ENCODE peak calls at places on chromosomes 3 and 15, in seven cellular contexts. N, M, P, Z, B, S and K are unnamed samples.

GRCh38 chr15:50996641-50997040 is 88.2 kb downstream of the AP4E1 start:
- DNase-seq in M (no peak), B (no peak), Z (no peak), S (peak), N (no peak), P (no peak), K (no peak)

GRCh38 chr15:84598250-84598649 is 2.6 kb upstream of the ZSCAN2 start:
- DNase-seq in M (no peak), Z (peak), N (peak), S (peak), P (peak), B (no peak), K (no peak)

GRCh38 chr15:66833372-66833771 is 131.3 kb downstream of the SMAD6 start:
- DNase-seq in M (no peak), S (peak), Z (no peak), B (no peak), N (no peak), P (no peak), K (no peak)

GRCh38 chr15:59685737-59686297 is 3.3 kb downstream of the BNIP2 start:
- DNase-seq in Z (no peak), M (no peak), N (no peak), S (peak), B (no peak), P (no peak), K (no peak)

GRCh38 chr15:91752081-91752810 is 101.3 kb upstream of the SLCO3A1 start:
- DNase-seq in P (no peak), S (no peak), M (no peak), N (no peak), Z (no peak), B (no peak), K (no peak)

GRCh38 chr3:150248116-150248864 is 159.8 kb upstream of the TSC22D2 start:
- DNase-seq in N (peak), P (no peak), M (no peak), Z (no peak), S (peak), B (peak), K (no peak)

GRCh38 chr3:18679226-18679625 is 254.1 kb upstream of the SATB1 start:
- DNase-seq in Z (peak), N (no peak), S (no peak), P (no peak), M (no peak), B (no peak), K (no peak)

GRCh38 chr3:184566441-184567414 is 5.1 kb downstream of the EPHB3 start:
- DNase-seq in Z (no peak), M (no peak), B (no peak), P (no peak), S (no peak), N (no peak), K (no peak)

GRCh38 chr3:122774564-122774963 is 19.1 kb downstream of the HSPBAP1 start:
- DNase-seq in N (no peak), Z (no peak), P (no peak), B (no peak), S (peak), M (no peak), K (no peak)

GRCh38 chr15:72231847-72232461 is 964 bp upstream of the PKM start:
- DNase-seq in B (peak), N (peak), Z (peak), S (peak), M (no peak), P (peak), K (peak)

GRCh38 chr3:183178833-183179549 is 16.5 kb upstream of the LAMP3 start:
- DNase-seq in P (peak), M (peak), S (no peak), B (no peak), N (no peak), Z (peak), K (peak)

GRCh38 chr15:35741881-35742280 is 195.9 kb upstream of the DPH6 start:
- DNase-seq in P (no peak), S (no peak), Z (no peak), B (no peak), M (no peak), N (no peak), K (no peak)

GRCh38 chr3:136733317-136733833 is 18.8 kb downstream of the STAG1 start:
- DNase-seq in M (no peak), N (no peak), Z (no peak), S (peak), B (no peak), P (no peak), K (no peak)

GRCh38 chr3:71955549-71956373 is 170.8 kb upstream of the PROK2 start:
- DNase-seq in M (peak), B (peak), N (peak), P (peak), Z (no peak), S (peak), K (peak)

GRCh38 chr15:59657635-59658125 is 365 bp upstream of the GTF2A2 start:
- DNase-seq in M (no peak), S (no peak), P (no peak), B (no peak), N (no peak), Z (no peak), K (peak)

GRCh38 chr3:100963041-100963440 is 30.2 kb downstream of the ABI3BP start:
- DNase-seq in Z (no peak), P (no peak), N (no peak), S (no peak), B (no peak), M (no peak), K (no peak)

GRCh38 chr3:195085356-195086130 is 185.4 kb downstream of the XXYLT1 start:
- DNase-seq in Z (no peak), M (no peak), S (no peak), B (no peak), N (no peak), P (no peak), K (peak)

GRCh38 chr3:54900954-54901591 is 26.8 kb downstream of the LRTM1 start:
- DNase-seq in P (no peak), N (no peak), Z (no peak), M (no peak), S (no peak), B (no peak), K (peak)

GRCh38 chr3:39808467-39809180 is 785 bp upstream of the MYRIP start:
- DNase-seq in B (no peak), P (peak), Z (no peak), N (no peak), S (peak), M (peak), K (peak)